ENCODE peak calls at places on chromosome 14, in nine cellular contexts. F is B cell; G is lung microvascular endothelial cell; J is HTR-8/SVneo; M is EL; I is left lung; H is pons; T is stimulated activated CD8-positive, alpha-beta memory T cell treated with anti-CD3 and anti-CD28 coated beads, Interleukin-7, amount 100 ng/mL, for 1 hour; P is HS-5. O is an unnamed sample.

GRCh38 chr14:75280831-75281690 is 2.4 kb downstream of the FOS start:
- DNase-seq in P (no peak), T (no peak), J (no peak), H (peak), M (no peak), G (no peak), F (peak), I (no peak), O (no peak)

GRCh38 chr14:35956376-35957000 is 130.3 kb downstream of the BRMS1L start:
- DNase-seq in T (no peak), I (no peak), P (no peak), H (no peak), J (no peak), G (no peak), F (no peak), M (no peak), O (no peak)

GRCh38 chr14:21521526-21521925 is 4.6 kb downstream of the SALL2 start:
- DNase-seq in I (no peak), F (no peak), P (peak), G (no peak), M (peak), H (no peak), J (no peak), T (no peak), O (no peak)

GRCh38 chr14:53153702-53154112 is 584 bp upstream of the DDHD1 start:
- DNase-seq in I (no peak), G (no peak), H (no peak), M (no peak), J (no peak), F (no peak), P (no peak), T (no peak), O (no peak)

GRCh38 chr14:81801921-81802320 is 268.3 kb upstream of the SEL1L start:
- DNase-seq in J (no peak), H (no peak), I (no peak), G (no peak), M (no peak), F (no peak), P (no peak), T (no peak), O (peak)

GRCh38 chr14:36723551-36723950 is 61.9 kb downstream of the PAX9 start:
- DNase-seq in I (no peak), G (no peak), M (no peak), F (no peak), P (no peak), T (no peak), J (no peak), H (no peak), O (no peak)

GRCh38 chr14:45698462-45699134 is 445.6 kb upstream of the MIS18BP1 start:
- DNase-seq in F (no peak), J (no peak), G (peak), P (no peak), T (no peak), I (no peak), M (no peak), H (peak), O (no peak)

GRCh38 chr14:65433646-65434045 is 21.1 kb downstream of the FUT8 start:
- DNase-seq in G (no peak), M (no peak), H (no peak), I (no peak), T (no peak), P (no peak), F (no peak), J (no peak), O (no peak)

GRCh38 chr14:95156765-95157194 is 549 bp downstream of the DICER1 start:
- DNase-seq in T (no peak), P (no peak), G (peak), H (peak), F (peak), M (no peak), J (peak), I (peak), O (peak)

GRCh38 chr14:50285861-50286260 is 26.2 kb downstream of the L2HGDH start:
- DNase-seq in T (no peak), G (no peak), H (no peak), I (no peak), P (no peak), M (no peak), F (no peak), J (no peak), O (no peak)

GRCh38 chr14:94021001-94021400 is 5.1 kb upstream of the OTUB2 start:
- DNase-seq in P (no peak), F (no peak), H (no peak), T (no peak), I (no peak), G (peak), M (no peak), J (no peak), O (no peak)

GRCh38 chr14:76861574-76862255 is 35.5 kb downstream of the LRRC74A start:
- DNase-seq in I (no peak), P (no peak), T (no peak), H (no peak), G (no peak), M (no peak), F (no peak), J (no peak), O (no peak)

GRCh38 chr14:88553886-88554457 is 835 bp downstream of the PTPN21 start:
- DNase-seq in J (no peak), F (peak), H (peak), I (no peak), P (no peak), G (peak), M (peak), T (no peak), O (peak)

GRCh38 chr14:92890830-92891598 is 31.9 kb upstream of the CHGA start:
- DNase-seq in F (no peak), G (peak), M (no peak), H (no peak), P (no peak), I (no peak), J (no peak), T (no peak), O (no peak)

GRCh38 chr14:22882529-22883190 is 362 bp upstream of the REM2 start:
- DNase-seq in P (no peak), H (peak), M (peak), G (peak), I (no peak), T (no peak), F (peak), J (peak), O (peak)

GRCh38 chr14:67934087-67934486 is 114.5 kb downstream of the RAD51B start:
- DNase-seq in T (no peak), J (peak), P (peak), H (peak), M (peak), G (peak), F (peak), I (no peak), O (peak)

GRCh38 chr14:104293231-104293841 is 154.9 kb downstream of the KIF26A start:
- DNase-seq in T (no peak), H (no peak), P (no peak), J (no peak), I (peak), F (no peak), M (no peak), G (no peak), O (no peak)

O was measured in Ammon's horn.